ENCODE peak calls at places on chromosomes 6 and 20, in four cellular contexts. Q is spleen, C is breast epithelium, I is tibial nerve. F is an unnamed sample.

GRCh38 chr6:105374010-105374420 is 28.9 kb downstream of the PREP start:
- DNase-seq in Q (no peak), C (no peak), I (no peak), F (no peak)

GRCh38 chr6:141107562-141108160 is 1025.1 kb upstream of the GJE1 start:
- DNase-seq in Q (no peak), C (no peak), I (no peak), F (peak)

GRCh38 chr6:169722362-169723199 is 1.7 kb downstream of the PHF10 start:
- DNase-seq in Q (peak), C (peak), I (peak), F (peak)

GRCh38 chr6:109202409-109203264 is 107.3 kb downstream of the CEP57L1 start:
- DNase-seq in Q (no peak), C (no peak), I (no peak), F (no peak)

GRCh38 chr20:7790189-7790588 is 150.1 kb downstream of the HAO1 start:
- DNase-seq in Q (no peak), C (no peak), I (no peak), F (no peak)

GRCh38 chr6:28816339-28816908 is 107.4 kb downstream of the TRIM27 start:
- DNase-seq in Q (no peak), C (no peak), I (no peak), F (no peak)

GRCh38 chr6:162917506-162917905 is 189.7 kb downstream of the PACRG start:
- DNase-seq in Q (no peak), C (no peak), I (no peak), F (no peak)

GRCh38 chr6:120083186-120083585 is 733.6 kb upstream of the MAN1A1 start:
- DNase-seq in Q (no peak), C (no peak), I (no peak), F (peak)

GRCh38 chr6:40378071-40378724 is 209.0 kb downstream of the LRFN2 start:
- DNase-seq in Q (no peak), C (no peak), I (peak), F (peak)

GRCh38 chr6:136066005-136066404 is 184.1 kb downstream of the MTFR2 start:
- DNase-seq in Q (no peak), C (no peak), I (no peak), F (peak)

GRCh38 chr6:2433686-2434085 is 188.3 kb upstream of the GMDS start:
- DNase-seq in Q (peak), C (no peak), I (no peak), F (peak)

GRCh38 chr6:25930532-25931410 is at the start of gene SLC17A2:
- DNase-seq in Q (no peak), C (no peak), I (no peak), F (no peak)

GRCh38 chr6:83258517-83258916 is 65.4 kb downstream of the RWDD2A start:
- DNase-seq in Q (no peak), C (no peak), I (no peak), F (no peak)

GRCh38 chr6:79872986-79873385 is 74.4 kb downstream of the ELOVL4 start:
- DNase-seq in Q (no peak), C (no peak), I (no peak), F (peak)

GRCh38 chr6:82861121-82861520 is 204.5 kb downstream of the UBE3D start:
- DNase-seq in Q (no peak), C (no peak), I (no peak), F (no peak)

GRCh38 chr6:31836676-31837611 is 9.4 kb downstream of the HSPA1B start:
- DNase-seq in Q (no peak), C (no peak), I (no peak), F (peak)

GRCh38 chr6:50128420-50129005 is 78.8 kb upstream of the DEFB112 start:
- DNase-seq in Q (no peak), C (no peak), I (no peak), F (peak)

GRCh38 chr6:90450268-90450953 is 136.5 kb downstream of the MAP3K7 start:
- DNase-seq in Q (no peak), C (no peak), I (no peak), F (no peak)

GRCh38 chr6:38131527-38131965 is 312.0 kb downstream of the ZFAND3 start:
- DNase-seq in Q (no peak), C (no peak), I (peak), F (no peak)

GRCh38 chr6:143872211-143872610 is 7.9 kb downstream of the ZC2HC1B start:
- DNase-seq in Q (no peak), C (no peak), I (no peak), F (no peak)

GRCh38 chr6:35092362-35093117 is 48.6 kb downstream of the TCP11 start:
- DNase-seq in Q (no peak), C (no peak), I (no peak), F (no peak)

GRCh38 chr6:83636800-83637199 is 72.1 kb downstream of the SNAP91 start:
- DNase-seq in Q (no peak), C (no peak), I (no peak), F (no peak)

GRCh38 chr20:830011-830521 is 3.4 kb upstream of the FAM110A start:
- DNase-seq in Q (no peak), C (peak), I (no peak), F (no peak)

GRCh38 chr6:4017847-4018193 is 61.1 kb downstream of the FAM217A start:
- DNase-seq in Q (no peak), C (no peak), I (no peak), F (peak)

GRCh38 chr20:59993736-59994484 is 35.7 kb downstream of the CDH26 start:
- DNase-seq in Q (no peak), C (no peak), I (no peak), F (no peak)

GRCh38 chr20:957544-957943 is 41.4 kb upstream of the ANGPT4 start:
- DNase-seq in Q (no peak), C (no peak), I (no peak), F (peak)

GRCh38 chr6:63066053-63066704 is 145.1 kb upstream of the FKBP1C start:
- DNase-seq in Q (no peak), C (no peak), I (no peak), F (peak)

GRCh38 chr20:17912916-17913315 is 55.7 kb downstream of the SNX5 start:
- DNase-seq in Q (no peak), C (no peak), I (no peak), F (no peak)

GRCh38 chr6:11317885-11318771 is 85.7 kb upstream of the NEDD9 start:
- DNase-seq in Q (no peak), C (peak), I (peak), F (peak)

GRCh38 chr6:28209753-28210535 is 15.1 kb upstream of the ZSCAN9 start:
- DNase-seq in Q (no peak), C (no peak), I (no peak), F (no peak)

GRCh38 chr20:16955971-16956370 is 207.8 kb downstream of the OTOR start:
- DNase-seq in Q (no peak), C (no peak), I (no peak), F (no peak)

GRCh38 chr6:152636675-152637421 is at the start of gene SYNE1:
- DNase-seq in Q (peak), C (no peak), I (no peak), F (no peak)

GRCh38 chr20:44832724-44833123 is 22.4 kb upstream of the RIMS4 start:
- DNase-seq in Q (no peak), C (no peak), I (no peak), F (peak)

GRCh38 chr20:61773081-61773631 is 292.5 kb downstream of the TAF4 start:
- DNase-seq in Q (no peak), C (peak), I (no peak), F (no peak)

GRCh38 chr20:43940518-43941225 is 26.0 kb downstream of the TOX2 start:
- DNase-seq in Q (no peak), C (no peak), I (no peak), F (peak)

GRCh38 chr6:11911535-11911934 is 100.6 kb upstream of the HIVEP1 start:
- DNase-seq in Q (no peak), C (no peak), I (no peak), F (peak)

GRCh38 chr20:48826883-48827771 is 672 bp downstream of the PREX1 start:
- DNase-seq in Q (peak), C (no peak), I (no peak), F (peak)

GRCh38 chr20:48829940-48830339 is 2.1 kb upstream of the PREX1 start:
- DNase-seq in Q (no peak), C (no peak), I (no peak), F (no peak)

GRCh38 chr20:48826064-48826463 is 1.7 kb downstream of the PREX1 start:
- DNase-seq in Q (no peak), C (no peak), I (no peak), F (peak)

GRCh38 chr20:48828734-48829460 is 1.1 kb upstream of the PREX1 start:
- DNase-seq in Q (peak), C (no peak), I (no peak), F (peak)

DNA sequence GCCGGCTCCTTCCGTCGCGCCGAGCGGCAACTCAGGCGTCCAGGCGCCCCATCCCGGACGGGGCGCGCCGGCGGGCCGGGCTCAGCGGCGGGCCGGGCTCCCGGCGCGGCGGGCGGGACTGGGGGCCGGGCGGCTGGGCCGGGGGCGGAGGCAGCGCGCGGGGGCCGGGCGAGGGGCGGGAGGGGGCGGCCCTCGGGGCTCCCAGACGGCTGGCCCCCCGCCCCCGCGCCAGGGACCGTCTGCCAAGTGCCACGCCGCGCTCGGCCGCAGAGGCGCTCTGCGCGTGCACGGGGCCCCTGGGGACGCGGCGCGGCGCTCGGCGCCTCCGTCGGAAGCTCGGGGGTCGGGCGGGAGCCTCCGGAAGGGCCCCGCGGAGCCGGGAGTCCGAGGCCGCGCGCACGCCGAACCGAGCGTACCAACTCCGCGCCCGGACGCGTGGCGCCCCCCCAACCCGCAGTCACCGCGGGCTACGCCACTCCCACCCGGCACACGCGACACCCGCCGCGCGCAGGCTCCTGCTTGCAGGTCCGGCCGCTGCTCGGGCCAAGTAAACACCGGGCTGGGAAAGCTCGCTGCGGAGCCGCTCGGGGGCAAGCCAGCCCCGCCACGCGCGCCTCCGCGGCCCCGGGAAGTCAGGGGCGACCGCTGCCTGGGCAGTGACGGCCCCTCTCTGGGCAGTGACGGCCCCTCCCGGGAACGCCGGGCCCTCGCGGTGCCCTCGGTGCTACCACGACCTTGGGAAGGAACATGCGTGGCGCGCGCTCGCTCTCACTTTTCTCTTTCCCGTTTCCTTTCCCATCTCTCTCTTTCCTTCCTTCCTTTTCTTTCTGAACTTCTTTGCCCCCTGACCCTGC is at the start of gene PREX1:
- DNase-seq in Q (peak), C (peak), I (peak), F (peak)
- TF ChIP-seq POLR2A in Q (no peak), C (no peak), I (peak), F (peak)

GRCh38 chr6:81768150-81768942 is 15.9 kb upstream of the TENT5A start:
- DNase-seq in Q (no peak), C (no peak), I (no peak), F (no peak)

GRCh38 chr6:81766482-81767069 is 14.1 kb upstream of the TENT5A start:
- DNase-seq in Q (no peak), C (no peak), I (peak), F (peak)

GRCh38 chr6:81770395-81770794 is 17.9 kb upstream of the TENT5A start:
- DNase-seq in Q (no peak), C (no peak), I (no peak), F (peak)

GRCh38 chr6:81769834-81770233 is 17.4 kb upstream of the TENT5A start:
- DNase-seq in Q (no peak), C (no peak), I (no peak), F (no peak)

GRCh38 chr6:81767163-81768000 is 14.9 kb upstream of the TENT5A start:
- DNase-seq in Q (no peak), C (no peak), I (no peak), F (peak)
- H3K4me3 ChIP-seq in Q (no peak), C (no peak), I (no peak), F (peak)

GRCh38 chr6:157825243-157825904 is 2.3 kb downstream of the SNX9 start:
- DNase-seq in Q (no peak), C (no peak), I (no peak), F (no peak)

GRCh38 chr6:157823523-157824370 is 701 bp downstream of the SNX9 start:
- DNase-seq in Q (peak), C (peak), I (peak), F (peak)

GRCh38 chr6:157821342-157822033 is 1.6 kb upstream of the SNX9 start:
- DNase-seq in Q (no peak), C (no peak), I (no peak), F (no peak)

GRCh38 chr6:157822221-157823000 is 635 bp upstream of the SNX9 start:
- DNase-seq in Q (peak), C (no peak), I (no peak), F (peak)

GRCh38 chr6:157823001-157823522 is at the start of gene SNX9:
- DNase-seq in Q (peak), C (peak), I (peak), F (peak)
- TF ChIP-seq POLR2A in Q (no peak), C (no peak), I (peak), F (peak)

GRCh38 chr6:117548797-117549301 is 53.5 kb downstream of the GOPC start:
- DNase-seq in Q (no peak), C (no peak), I (no peak), F (no peak)

GRCh38 chr6:117550078-117550600 is 52.2 kb downstream of the GOPC start:
- DNase-seq in Q (no peak), C (no peak), I (no peak), F (no peak)

GRCh38 chr6:117547688-117548621 is 54.4 kb downstream of the GOPC start:
- DNase-seq in Q (peak), C (no peak), I (peak), F (no peak)

GRCh38 chr6:117550618-117551242 is 51.6 kb downstream of the GOPC start:
- DNase-seq in Q (no peak), C (no peak), I (no peak), F (no peak)

GRCh38 chr6:117549606-117550005 is 52.7 kb downstream of the GOPC start:
- DNase-seq in Q (no peak), C (no peak), I (no peak), F (peak)
- H3K4me3 ChIP-seq in Q (no peak), C (no peak), I (no peak), F (no peak)